ENCODE peak calls at places on chromosome 20, in five cellular contexts. F is ACHN, S is NCI-H1092 treated with DMSO at 0.1 percent for 48 hours, M is GF-D8, D is HuH-7.5. T is an unnamed sample.

GRCh38 chr20:36273414-36274247 is 32.5 kb upstream of the DLGAP4 start:
- DNase-seq in D (no peak), S (no peak), F (peak; percentile 25), M (no peak), T (no peak)

GRCh38 chr20:62405108-62405980 is 1.7 kb downstream of the CABLES2 start:
- DNase-seq in D (peak; percentile 95), F (peak; percentile 28), M (peak; percentile 3), S (no peak), T (no peak)

GRCh38 chr20:61525781-61526431 is 273.8 kb downstream of the CDH4 start:
- DNase-seq in D (no peak), S (no peak), M (no peak), F (no peak), T (no peak)

GRCh38 chr20:46564241-46564957 is 13.9 kb upstream of the OCSTAMP start:
- DNase-seq in S (no peak), D (no peak), M (no peak), F (no peak), T (no peak)

GRCh38 chr20:57698191-57698866 is 11.5 kb downstream of the PMEPA1 start:
- DNase-seq in M (no peak), D (peak; percentile 61), S (no peak), F (peak; percentile 96), T (no peak)

GRCh38 chr20:3221398-3222226 is 12.3 kb downstream of the ITPA start:
- DNase-seq in F (no peak), D (no peak), M (no peak), S (peak; percentile 30), T (no peak)

GRCh38 chr20:57902478-57902877 is 192.7 kb upstream of the PMEPA1 start:
- DNase-seq in S (no peak), D (no peak), M (no peak), F (peak; percentile 56), T (no peak)

GRCh38 chr20:59004763-59005522 is 2.1 kb downstream of the CTSZ start:
- DNase-seq in F (no peak), D (no peak), S (no peak), M (peak; percentile 45), T (peak; percentile 70)

GRCh38 chr20:53940883-53941546 is 129.4 kb downstream of the BCAS1 start:
- DNase-seq in S (no peak), M (no peak), D (no peak), F (peak; percentile 65), T (no peak)

GRCh38 chr20:25579081-25579770 is 6.1 kb downstream of the NINL start:
- DNase-seq in D (no peak), M (no peak), F (no peak), S (peak; percentile 32), T (no peak)

GRCh38 chr20:36487069-36487468 is 54.2 kb upstream of the MYL9 start:
- DNase-seq in F (no peak), M (no peak), S (no peak), D (no peak), T (no peak)

GRCh38 chr20:21465799-21466198 is 48.1 kb downstream of the NKX2-2 start:
- DNase-seq in D (no peak), M (no peak), F (no peak), S (no peak), T (no peak)

GRCh38 chr20:51930775-51931174 is 128.5 kb upstream of the SALL4 start:
- DNase-seq in S (no peak), D (no peak), M (no peak), F (peak; percentile 12), T (no peak)

GRCh38 chr20:25230177-25230831 is 17.6 kb upstream of the PYGB start:
- DNase-seq in S (no peak), D (no peak), M (no peak), F (no peak), T (no peak)

GRCh38 chr20:59765599-59766177 is 161.3 kb downstream of the PHACTR3 start:
- DNase-seq in F (peak; percentile 24), S (no peak), M (no peak), D (no peak), T (no peak)

GRCh38 chr20:56368351-56369134 is 9.8 kb downstream of the FAM210B start:
- DNase-seq in S (no peak), D (no peak), F (no peak), M (no peak), T (no peak)

GRCh38 chr20:37291724-37292126 is 2.3 kb downstream of the MANBAL start:
- DNase-seq in F (no peak), S (no peak), M (no peak), D (no peak), T (no peak)

GRCh38 chr20:23225407-23226060 is 125.1 kb upstream of the NXT1 start:
- DNase-seq in F (no peak), S (no peak), M (peak; percentile 97), D (no peak), T (peak; percentile 90)

GRCh38 chr20:47411161-47411560 is 54.7 kb upstream of the ZMYND8 start:
- DNase-seq in D (no peak), F (no peak), S (no peak), M (no peak), T (no peak)

GRCh38 chr20:62212309-62212708 is 7.8 kb downstream of the HRH3 start:
- DNase-seq in D (no peak), F (no peak), M (no peak), S (no peak), T (no peak)

GRCh38 chr20:62899633-62900051 is 26.7 kb downstream of the DIDO1 start:
- DNase-seq in M (no peak), F (no peak), D (peak; percentile 48), S (no peak), T (no peak)

GRCh38 chr20:57751411-57751810 is 41.6 kb upstream of the PMEPA1 start:
- DNase-seq in S (no peak), D (no peak), F (no peak), M (no peak), T (no peak)

GRCh38 chr20:34190679-34191090 is 50.5 kb upstream of the ASIP start:
- DNase-seq in F (peak; percentile 63), D (peak; percentile 91), S (peak; percentile 55), M (peak; percentile 19), T (peak; percentile 82)

GRCh38 chr20:49646126-49646525 is 67.6 kb downstream of the B4GALT5 start:
- DNase-seq in D (no peak), M (no peak), F (no peak), S (no peak), T (no peak)

GRCh38 chr20:61856626-61857413 is 208.9 kb downstream of the TAF4 start:
- DNase-seq in D (no peak), M (no peak), S (no peak), F (no peak), T (no peak)

GRCh38 chr20:50551288-50551687 is 41.1 kb downstream of the PTPN1 start:
- DNase-seq in S (no peak), M (no peak), F (peak; percentile 22), D (no peak), T (no peak)

GRCh38 chr20:11917663-11918062 is at the start of gene BTBD3:
- DNase-seq in F (peak; percentile 54), S (peak; percentile 87), D (no peak), M (peak; percentile 43), T (no peak)